ENCODE peak calls at places on chromosomes 6 and 20, in nine cellular contexts. A is T1000, G is DMS153, X is heart right ventricle, W is GM18507, T is HT1080, B is LoVo, Y is CMK, M is GM19239. J is an unnamed sample.

GRCh38 chr6:41836660-41837052 is 49.2 kb downstream of the TOMM6 start:
- DNase-seq in T (no peak), A (no peak), X (no peak), B (no peak), Y (no peak), M (no peak), G (no peak), W (no peak), J (no peak)

GRCh38 chr6:121305957-121306607 is 28.2 kb downstream of the TBC1D32 start:
- DNase-seq in B (peak; percentile 54), G (peak; percentile 1), W (no peak), M (no peak), X (no peak), A (no peak), T (peak; percentile 21), Y (no peak), J (no peak)

GRCh38 chr20:17747431-17747846 is 47.7 kb downstream of the BANF2 start:
- DNase-seq in A (peak; percentile 61), W (no peak), M (no peak), T (peak; percentile 90), B (peak; percentile 7), G (no peak), X (no peak), Y (no peak), J (no peak)

GRCh38 chr6:98532004-98532403 is 302.4 kb upstream of the POU3F2 start:
- DNase-seq in M (no peak), A (no peak), B (no peak), Y (no peak), W (no peak), T (no peak), G (no peak), X (no peak), J (no peak)

GRCh38 chr6:47308223-47308567 is 1.5 kb downstream of the TNFRSF21 start:
- DNase-seq in A (no peak), B (no peak), G (no peak), Y (no peak), X (no peak), M (no peak), T (peak; percentile 11), W (no peak), J (no peak)

GRCh38 chr6:147459772-147460171 is 48.7 kb upstream of the SAMD5 start:
- DNase-seq in A (no peak), Y (no peak), M (no peak), T (no peak), G (no peak), W (no peak), B (no peak), X (no peak), J (no peak)

GRCh38 chr6:140567469-140567868 is 1193.0 kb upstream of the CITED2 start:
- DNase-seq in T (no peak), G (no peak), Y (no peak), X (no peak), A (no peak), B (no peak), M (no peak), W (no peak), J (no peak)

GRCh38 chr20:17562804-17563305 is 7.0 kb upstream of the DSTN start:
- DNase-seq in G (no peak), X (no peak), B (no peak), W (no peak), Y (no peak), M (no peak), T (no peak), A (no peak), J (no peak)

GRCh38 chr6:135022050-135022697 is 32.4 kb downstream of the HBS1L start:
- DNase-seq in M (no peak), T (no peak), X (no peak), A (no peak), B (no peak), W (no peak), G (no peak), Y (no peak), J (no peak)

GRCh38 chr6:159645659-159646058 is 47.4 kb downstream of the SOD2 start:
- DNase-seq in G (no peak), T (no peak), Y (no peak), X (no peak), A (no peak), M (no peak), B (no peak), W (no peak), J (no peak)

GRCh38 chr6:71403422-71404134 is 115.0 kb downstream of the OGFRL1 start:
- DNase-seq in Y (no peak), W (no peak), G (no peak), A (no peak), B (no peak), T (no peak), M (no peak), X (no peak), J (no peak)

GRCh38 chr6:106072501-106073140 is 13.5 kb upstream of the PRDM1 start:
- DNase-seq in A (no peak), B (no peak), T (no peak), G (no peak), W (no peak), M (no peak), X (no peak), Y (no peak), J (no peak)